ENCODE peak calls at places on chromosomes 6 and 20, in four cellular contexts. F is cardiac muscle cell, C is NCI-H748 treated with DMSO at 0.1 percent for 48 hours, S is cerebellar cortex. T is an unnamed sample.

GRCh38 chr20:57089701-57090144 is 176.7 kb downstream of the BMP7 start:
- DNase-seq in F (peak; percentile 50), S (peak; percentile 44), C (no peak), T (no peak)

GRCh38 chr6:3751730-3752537 is 421 bp upstream of the PXDC1 start:
- DNase-seq in C (peak; percentile 53), S (no peak), F (peak; percentile 97), T (peak; percentile 41)

GRCh38 chr6:122426597-122426996 is 27.1 kb downstream of the HSF2 start:
- DNase-seq in C (no peak), S (no peak), F (no peak), T (no peak)

GRCh38 chr6:80527552-80528052 is 421.1 kb downstream of the BCKDHB start:
- DNase-seq in S (no peak), C (peak; percentile 98), F (no peak), T (no peak)

GRCh38 chr20:61525781-61526431 is 273.8 kb downstream of the CDH4 start:
- DNase-seq in S (no peak), F (no peak), C (no peak), T (no peak)

GRCh38 chr20:21436186-21436585 is 38.9 kb upstream of the NKX2-4 start:
- DNase-seq in C (no peak), F (peak; percentile 32), S (no peak), T (no peak)

GRCh38 chr6:74870403-74870802 is 335.4 kb downstream of the COL12A1 start:
- DNase-seq in C (no peak), S (no peak), F (no peak), T (no peak)

GRCh38 chr6:51450248-51450957 is 631.7 kb downstream of the TFAP2B start:
- DNase-seq in F (no peak), S (no peak), C (no peak), T (no peak)

GRCh38 chr6:158784505-158784904 is 34.7 kb downstream of the EZR start:
- DNase-seq in F (peak; percentile 8), S (no peak), C (no peak), T (no peak)

GRCh38 chr20:60261323-60261722 is 303.1 kb downstream of the CDH26 start:
- DNase-seq in C (no peak), F (no peak), S (no peak), T (no peak)

GRCh38 chr6:160391419-160392116 is 43.4 kb downstream of the SLC22A3 start:
- DNase-seq in S (no peak), C (no peak), F (peak; percentile 80), T (no peak)

GRCh38 chr20:58436868-58437645 is 48.0 kb downstream of the VAPB start:
- DNase-seq in S (no peak), F (no peak), C (no peak), T (no peak)

GRCh38 chr6:106591111-106591825 is 38.0 kb downstream of the RTN4IP1 start:
- DNase-seq in C (no peak), F (peak; percentile 80), S (no peak), T (no peak)

GRCh38 chr6:129696028-129696418 is 14.0 kb downstream of the ARHGAP18 start:
- DNase-seq in C (no peak), S (no peak), F (no peak), T (no peak)

GRCh38 chr20:37642246-37642645 is 51.6 kb upstream of the CTNNBL1 start:
- DNase-seq in C (no peak), S (no peak), F (no peak), T (no peak)

GRCh38 chr6:5274231-5274630 is 12.9 kb downstream of the FARS2 start:
- DNase-seq in C (no peak), F (no peak), S (no peak), T (no peak)

T was measured in NCI-H2227 treated with DMSO at 0.1 percent for 48 hours.